ENCODE peak calls at places on chromosomes 3 and 15, in seven cellular contexts. V is HepG2, T is thoracic aorta, Y is body of pancreas, M is SK-N-SH, E is foreskin keratinocyte, H is kidney epithelial cell. L is an unnamed sample.
A peak's percentile ranks its signal among the peaks of the same experiment; 100 is the strongest.

GRCh38 chr3:17195856-17196604 is 311.3 kb downstream of the PLCL2 start:
- DNase-seq in V (no peak), E (no peak), Y (no peak), T (no peak), M (no peak), H (no peak), L (no peak)

GRCh38 chr15:89399390-89400120 is 64.9 kb upstream of the POLG start:
- DNase-seq in E (no peak), V (no peak), Y (no peak), M (peak; percentile 92), T (no peak), H (no peak), L (peak; percentile 13)

GRCh38 chr3:94028093-94028837 is at the start of gene STX19:
- DNase-seq in M (no peak), E (peak; percentile 72), T (no peak), Y (peak; percentile 60), V (no peak), H (no peak), L (peak; percentile 89)

GRCh38 chr15:94002026-94002425 is 229.3 kb upstream of the MCTP2 start:
- DNase-seq in E (no peak), V (no peak), M (no peak), T (no peak), Y (no peak), H (no peak), L (no peak)

GRCh38 chr3:22159004-22159695 is 408.1 kb upstream of the ZNF385D start:
- DNase-seq in Y (no peak), V (peak; percentile 43), E (no peak), T (no peak), M (no peak), H (no peak), L (peak; percentile 81)

GRCh38 chr3:23726811-23727548 is 78.8 kb upstream of the UBE2E1 start:
- DNase-seq in Y (no peak), M (no peak), V (no peak), H (no peak), T (no peak), E (no peak), L (no peak)

GRCh38 chr15:63501256-63502089 is 2.9 kb upstream of the USP3 start:
- DNase-seq in V (peak; percentile 38), T (peak; percentile 79), M (no peak), H (peak; percentile 44), Y (peak; percentile 87), E (no peak), L (peak; percentile 66)

GRCh38 chr3:178203650-178204049 is 332.6 kb upstream of the KCNMB2 start:
- DNase-seq in V (no peak), M (no peak), E (peak; percentile 15), T (no peak), Y (no peak), H (no peak), L (no peak)

GRCh38 chr15:34708422-34708821 is 46.4 kb downstream of the GJD2 start:
- DNase-seq in H (no peak), T (no peak), E (peak; percentile 44), M (peak; percentile 50), Y (no peak), V (peak; percentile 28), L (peak; percentile 43)

GRCh38 chr3:49792371-49793150 is 6.2 kb upstream of the IP6K1 start:
- DNase-seq in E (no peak), M (peak; percentile 3), Y (no peak), V (no peak), H (no peak), T (no peak), L (no peak)

GRCh38 chr3:13141991-13142412 is 68.8 kb upstream of the IQSEC1 start:
- DNase-seq in V (no peak), H (peak; percentile 18), Y (no peak), T (no peak), M (no peak), E (peak; percentile 35), L (no peak)

GRCh38 chr3:195546130-195546560 is 3.0 kb upstream of the PPP1R2 start:
- DNase-seq in E (peak; percentile 89), Y (peak; percentile 91), V (peak; percentile 62), M (no peak), T (peak; percentile 65), H (peak; percentile 86), L (peak; percentile 24)

GRCh38 chr3:64548200-64548889 is 139.5 kb downstream of the ADAMTS9 start:
- DNase-seq in V (no peak), M (no peak), E (no peak), H (no peak), T (no peak), Y (peak; percentile 53), L (no peak)

GRCh38 chr3:81339040-81339845 is 422.2 kb downstream of the GBE1 start:
- DNase-seq in E (peak; percentile 58), T (no peak), Y (no peak), M (peak; percentile 42), H (no peak), V (peak; percentile 12), L (peak; percentile 32)

GRCh38 chr15:83873966-83874365 is 220.0 kb downstream of the ADAMTSL3 start:
- DNase-seq in M (no peak), V (no peak), T (no peak), H (no peak), E (no peak), Y (no peak), L (no peak)

DNA sequence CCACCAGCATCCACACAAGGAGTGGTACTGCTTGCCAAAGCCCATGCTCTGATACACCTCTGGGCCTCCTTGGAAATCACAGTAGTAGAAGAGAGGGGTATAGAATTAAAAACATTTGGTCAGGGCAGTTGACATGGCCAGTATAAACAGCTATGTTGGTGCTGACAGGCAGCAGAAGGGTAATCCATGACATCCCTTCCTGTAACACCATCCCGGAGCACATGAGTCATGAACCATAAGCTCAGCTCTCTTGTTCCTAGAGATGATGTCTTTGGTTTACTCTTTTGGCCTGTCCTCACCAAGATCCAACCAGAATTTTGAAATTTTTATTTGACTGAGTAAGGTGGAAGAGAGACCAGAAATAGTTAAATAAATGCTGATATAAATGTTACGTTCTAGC is 132.6 kb upstream of the CTDSPL start:
- DNase-seq in E (no peak), M (no peak), H (no peak), Y (no peak), V (no peak), T (no peak), L (no peak)
- H3K27me3 ChIP-seq in E (peaks cover 4% of the 10 kb centered on the region), M (no peaks in the 10 kb centered on the region), H (peaks cover 5% of the 10 kb centered on the region), Y (no peaks in the 10 kb centered on the region), V (no peaks in the 10 kb centered on the region), T (no peaks in the 10 kb centered on the region), L (no peaks in the 10 kb centered on the region)

DNA sequence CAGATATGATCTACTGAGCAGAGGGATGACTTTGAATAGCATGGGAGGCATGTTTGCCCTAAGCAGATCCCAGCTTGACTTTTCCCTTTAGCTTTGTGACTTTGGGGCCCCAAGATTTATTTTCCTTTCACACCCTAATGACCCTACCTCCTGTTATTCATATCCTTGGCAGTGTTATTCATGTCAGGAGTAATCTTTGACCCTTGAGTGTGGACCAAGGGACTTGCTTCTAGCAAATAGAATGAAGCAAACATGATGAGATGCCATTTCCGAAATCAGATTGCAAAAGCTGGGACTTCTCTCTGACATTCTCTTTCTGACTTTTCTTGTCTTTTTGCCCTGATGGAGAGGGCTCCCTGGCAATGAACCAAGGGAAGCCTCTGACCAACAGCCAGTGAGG is 415.4 kb upstream of the PROK2 start:
- DNase-seq in M (no peak), V (no peak), T (no peak), Y (no peak), E (no peak), H (no peak), L (no peak)
- H3K27me3 ChIP-seq in M (no peaks in the 10 kb centered on the region), V (no peaks in the 10 kb centered on the region), T (no peaks in the 10 kb centered on the region), Y (no peaks in the 10 kb centered on the region), E (no peaks in the 10 kb centered on the region), H (peaks cover 3% of the 10 kb centered on the region), L (no peaks in the 10 kb centered on the region)

GRCh38 chr15:49678655-49679054 is 57.8 kb downstream of the DTWD1 start:
- DNase-seq in H (no peak), E (no peak), V (no peak), Y (no peak), M (no peak), T (no peak), L (no peak)

GRCh38 chr15:49669288-49669687 is 48.4 kb downstream of the DTWD1 start:
- DNase-seq in E (no peak), Y (no peak), H (no peak), V (no peak), T (no peak), M (no peak), L (no peak)

GRCh38 chr15:49674370-49674769 is 53.5 kb downstream of the DTWD1 start:
- DNase-seq in E (no peak), Y (no peak), T (no peak), M (no peak), V (no peak), H (no peak), L (no peak)

GRCh38 chr15:49673861-49674260 is 53.0 kb downstream of the DTWD1 start:
- DNase-seq in T (no peak), H (no peak), M (no peak), Y (no peak), E (no peak), V (no peak), L (no peak)

DNA sequence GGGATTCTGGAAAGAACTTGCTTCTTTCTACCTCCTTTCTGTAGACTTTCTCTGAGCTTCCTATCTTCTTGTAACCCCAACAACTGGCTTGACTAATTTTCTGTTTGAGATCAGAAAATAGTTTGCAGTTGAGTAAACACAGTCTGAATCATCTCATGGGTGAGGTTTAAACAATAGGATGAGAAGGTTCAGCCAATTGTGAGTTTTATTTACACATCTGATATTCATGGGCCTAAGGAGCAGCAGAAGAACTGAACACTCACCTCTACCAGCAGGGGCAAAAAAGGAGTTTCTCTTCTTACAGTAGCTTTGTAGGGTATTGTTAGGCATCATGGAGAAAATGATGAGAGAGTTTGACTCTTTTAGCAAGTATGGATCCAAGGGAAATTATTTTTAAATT is 54.2 kb downstream of the DTWD1 start:
- DNase-seq in M (no peak), H (peak; percentile 61), Y (no peak), T (no peak), V (peak; percentile 9), E (peak; percentile 90), L (no peak)
- H3K27me3 ChIP-seq in M (no peaks in the 10 kb centered on the region), H (no peaks in the 10 kb centered on the region), Y (no peaks in the 10 kb centered on the region), T (no peaks in the 10 kb centered on the region), V (no peaks in the 10 kb centered on the region), E (peaks cover under 1% of the 10 kb centered on the region), L (no peaks in the 10 kb centered on the region)

GRCh38 chr3:134792700-134793099 is 2.4 kb upstream of the EPHB1 start:
- DNase-seq in M (no peak), V (no peak), Y (no peak), E (no peak), T (no peak), H (no peak), L (no peak)

GRCh38 chr3:134795776-134796312 is 784 bp downstream of the EPHB1 start:
- DNase-seq in T (no peak), E (peak; percentile 38), Y (no peak), V (no peak), M (peak; percentile 47), H (no peak), L (no peak)

GRCh38 chr3:134794950-134795775 is at the start of gene EPHB1:
- DNase-seq in Y (peak; percentile 62), V (peak; percentile 70), H (peak; percentile 91), M (peak; percentile 87), E (peak; percentile 86), T (peak; percentile 36), L (peak; percentile 78)

GRCh38 chr3:134793562-134793961 is 1.5 kb upstream of the EPHB1 start:
- DNase-seq in V (no peak), T (no peak), Y (no peak), M (no peak), H (no peak), E (no peak), L (no peak)

DNA sequence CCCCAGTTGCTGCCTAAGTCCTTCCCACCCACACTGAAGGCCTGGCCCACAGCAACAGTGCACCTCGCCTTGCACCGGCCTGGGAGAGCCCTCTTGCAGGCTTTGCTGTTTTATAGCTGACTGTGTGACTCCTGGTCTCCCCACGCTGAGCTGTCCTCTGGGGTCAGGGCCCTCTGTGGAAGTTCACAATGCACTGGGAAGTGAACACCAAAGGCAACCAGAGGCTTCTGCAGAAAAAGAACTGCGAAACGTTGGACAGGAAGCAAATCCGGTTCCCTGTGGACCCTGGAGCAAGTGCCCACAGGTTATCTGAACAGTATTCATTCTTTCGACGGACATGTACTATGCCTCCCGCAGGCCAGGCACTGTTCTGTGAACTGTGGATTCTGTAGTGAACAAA is 737 bp upstream of the EPHB1 start:
- DNase-seq in E (no peak), M (no peak), Y (no peak), V (no peak), T (no peak), H (no peak), L (no peak)
- H3K27me3 ChIP-seq in E (peaks cover 57% of the 10 kb centered on the region), M (no peaks in the 10 kb centered on the region), Y (peaks cover 7% of the 10 kb centered on the region), V (peaks cover 1% of the 10 kb centered on the region), T (no peaks in the 10 kb centered on the region), H (peaks cover 11% of the 10 kb centered on the region), L (peaks cover 9% of the 10 kb centered on the region)

L was measured in small intestine.